ENCODE peak calls at places on chromosomes 1 and 21, in ten cellular contexts. One of them, this sample, is unnamed.

GRCh38 chr1:67874501-67875111 is 41.3 kb upstream of the GNG12 start:
- DNase-seq in heart left ventricle: no peak
- DNase-seq in neural crest cell: no peak
- DNase-seq in fibroblast of mammary gland: no peak
- DNase-seq in endothelial cell of umbilical vein: no peak
- DNase-seq in kidney: no peak
- DNase-seq in glutamatergic neuron: no peak
- DNase-seq in Calu3: no peak
- DNase-seq in right atrium auricular region: no peak
- DNase-seq in CD4-positive, alpha-beta T cell: no peak
- DNase-seq in this sample: no peak

GRCh38 chr1:85579619-85580018 is 942 bp upstream of the CCN1 start:
- DNase-seq in heart left ventricle: peak
- DNase-seq in right atrium auricular region: peak
- DNase-seq in fibroblast of mammary gland: peak
- DNase-seq in CD4-positive, alpha-beta T cell: no peak
- DNase-seq in kidney: peak
- DNase-seq in Calu3: peak
- DNase-seq in endothelial cell of umbilical vein: peak
- DNase-seq in neural crest cell: no peak
- DNase-seq in glutamatergic neuron: no peak
- DNase-seq in this sample: no peak

GRCh38 chr1:93244298-93245069 is 64.0 kb downstream of the CCDC18 start:
- DNase-seq in heart left ventricle: no peak
- DNase-seq in Calu3: no peak
- DNase-seq in CD4-positive, alpha-beta T cell: no peak
- DNase-seq in neural crest cell: no peak
- DNase-seq in fibroblast of mammary gland: no peak
- DNase-seq in right atrium auricular region: no peak
- DNase-seq in kidney: no peak
- DNase-seq in endothelial cell of umbilical vein: no peak
- DNase-seq in glutamatergic neuron: no peak
- DNase-seq in this sample: no peak

GRCh38 chr1:210647406-210648333 is 319.0 kb downstream of the HHAT start:
- DNase-seq in kidney: no peak
- DNase-seq in CD4-positive, alpha-beta T cell: no peak
- DNase-seq in right atrium auricular region: no peak
- DNase-seq in heart left ventricle: no peak
- DNase-seq in fibroblast of mammary gland: peak
- DNase-seq in glutamatergic neuron: no peak
- DNase-seq in Calu3: no peak
- DNase-seq in endothelial cell of umbilical vein: no peak
- DNase-seq in neural crest cell: no peak
- DNase-seq in this sample: no peak

GRCh38 chr1:214102907-214103306 is 115.1 kb downstream of the PROX1 start:
- DNase-seq in Calu3: peak
- DNase-seq in fibroblast of mammary gland: peak
- DNase-seq in neural crest cell: no peak
- DNase-seq in right atrium auricular region: no peak
- DNase-seq in CD4-positive, alpha-beta T cell: no peak
- DNase-seq in kidney: no peak
- DNase-seq in endothelial cell of umbilical vein: peak
- DNase-seq in glutamatergic neuron: no peak
- DNase-seq in heart left ventricle: no peak
- DNase-seq in this sample: peak

GRCh38 chr1:11634759-11635158 is 19.5 kb downstream of the FBXO2 start:
- DNase-seq in glutamatergic neuron: no peak
- DNase-seq in right atrium auricular region: no peak
- DNase-seq in heart left ventricle: no peak
- DNase-seq in CD4-positive, alpha-beta T cell: no peak
- DNase-seq in Calu3: no peak
- DNase-seq in kidney: no peak
- DNase-seq in endothelial cell of umbilical vein: no peak
- DNase-seq in neural crest cell: no peak
- DNase-seq in fibroblast of mammary gland: no peak
- DNase-seq in this sample: no peak

GRCh38 chr1:27637052-27637451 is 2.1 kb upstream of the FGR start:
- DNase-seq in CD4-positive, alpha-beta T cell: no peak
- DNase-seq in endothelial cell of umbilical vein: no peak
- DNase-seq in fibroblast of mammary gland: peak
- DNase-seq in right atrium auricular region: no peak
- DNase-seq in heart left ventricle: no peak
- DNase-seq in kidney: no peak
- DNase-seq in neural crest cell: no peak
- DNase-seq in glutamatergic neuron: no peak
- DNase-seq in Calu3: no peak
- DNase-seq in this sample: no peak

GRCh38 chr21:16241500-16241963 is 511.8 kb downstream of the USP25 start:
- DNase-seq in neural crest cell: no peak
- DNase-seq in right atrium auricular region: no peak
- DNase-seq in Calu3: no peak
- DNase-seq in glutamatergic neuron: no peak
- DNase-seq in CD4-positive, alpha-beta T cell: no peak
- DNase-seq in heart left ventricle: no peak
- DNase-seq in kidney: no peak
- DNase-seq in fibroblast of mammary gland: peak
- DNase-seq in endothelial cell of umbilical vein: peak
- DNase-seq in this sample: no peak

GRCh38 chr1:11797525-11798216 is 8.1 kb downstream of the MTHFR start:
- DNase-seq in glutamatergic neuron: no peak
- DNase-seq in neural crest cell: no peak
- DNase-seq in fibroblast of mammary gland: peak
- DNase-seq in right atrium auricular region: peak
- DNase-seq in endothelial cell of umbilical vein: peak
- DNase-seq in Calu3: no peak
- DNase-seq in kidney: peak
- DNase-seq in CD4-positive, alpha-beta T cell: no peak
- DNase-seq in heart left ventricle: peak
- DNase-seq in this sample: no peak

GRCh38 chr1:67811816-67812215 is 21.5 kb downstream of the GNG12 start:
- DNase-seq in right atrium auricular region: no peak
- DNase-seq in glutamatergic neuron: no peak
- DNase-seq in neural crest cell: no peak
- DNase-seq in heart left ventricle: no peak
- DNase-seq in endothelial cell of umbilical vein: peak
- DNase-seq in fibroblast of mammary gland: no peak
- DNase-seq in Calu3: no peak
- DNase-seq in CD4-positive, alpha-beta T cell: no peak
- DNase-seq in kidney: no peak
- DNase-seq in this sample: no peak

GRCh38 chr1:232904566-232904965 is 45.8 kb upstream of the NTPCR start:
- DNase-seq in right atrium auricular region: no peak
- DNase-seq in endothelial cell of umbilical vein: no peak
- DNase-seq in Calu3: no peak
- DNase-seq in neural crest cell: no peak
- DNase-seq in kidney: no peak
- DNase-seq in fibroblast of mammary gland: peak
- DNase-seq in heart left ventricle: no peak
- DNase-seq in CD4-positive, alpha-beta T cell: no peak
- DNase-seq in glutamatergic neuron: no peak
- DNase-seq in this sample: no peak

GRCh38 chr1:226706664-226707063 is 32.4 kb downstream of the ITPKB start:
- DNase-seq in right atrium auricular region: no peak
- DNase-seq in neural crest cell: no peak
- DNase-seq in heart left ventricle: no peak
- DNase-seq in glutamatergic neuron: peak
- DNase-seq in fibroblast of mammary gland: no peak
- DNase-seq in Calu3: no peak
- DNase-seq in kidney: no peak
- DNase-seq in CD4-positive, alpha-beta T cell: no peak
- DNase-seq in endothelial cell of umbilical vein: no peak
- DNase-seq in this sample: no peak

GRCh38 chr1:189499736-189500135 is 977.9 kb downstream of the BRINP3 start:
- DNase-seq in fibroblast of mammary gland: no peak
- DNase-seq in glutamatergic neuron: no peak
- DNase-seq in heart left ventricle: no peak
- DNase-seq in Calu3: peak
- DNase-seq in right atrium auricular region: no peak
- DNase-seq in endothelial cell of umbilical vein: no peak
- DNase-seq in CD4-positive, alpha-beta T cell: no peak
- DNase-seq in kidney: no peak
- DNase-seq in neural crest cell: no peak
- DNase-seq in this sample: no peak

GRCh38 chr1:34740161-34740875 is 14.5 kb upstream of the GJB5 start:
- DNase-seq in glutamatergic neuron: peak
- DNase-seq in right atrium auricular region: no peak
- DNase-seq in endothelial cell of umbilical vein: no peak
- DNase-seq in heart left ventricle: no peak
- DNase-seq in CD4-positive, alpha-beta T cell: no peak
- DNase-seq in Calu3: no peak
- DNase-seq in neural crest cell: peak
- DNase-seq in fibroblast of mammary gland: no peak
- DNase-seq in kidney: no peak
- DNase-seq in this sample: no peak

GRCh38 chr1:94686882-94687281 is 133.3 kb upstream of the SLC44A3 start:
- DNase-seq in fibroblast of mammary gland: no peak
- DNase-seq in heart left ventricle: no peak
- DNase-seq in neural crest cell: no peak
- DNase-seq in kidney: no peak
- DNase-seq in glutamatergic neuron: no peak
- DNase-seq in right atrium auricular region: no peak
- DNase-seq in Calu3: no peak
- DNase-seq in endothelial cell of umbilical vein: no peak
- DNase-seq in CD4-positive, alpha-beta T cell: no peak
- DNase-seq in this sample: no peak

DNA sequence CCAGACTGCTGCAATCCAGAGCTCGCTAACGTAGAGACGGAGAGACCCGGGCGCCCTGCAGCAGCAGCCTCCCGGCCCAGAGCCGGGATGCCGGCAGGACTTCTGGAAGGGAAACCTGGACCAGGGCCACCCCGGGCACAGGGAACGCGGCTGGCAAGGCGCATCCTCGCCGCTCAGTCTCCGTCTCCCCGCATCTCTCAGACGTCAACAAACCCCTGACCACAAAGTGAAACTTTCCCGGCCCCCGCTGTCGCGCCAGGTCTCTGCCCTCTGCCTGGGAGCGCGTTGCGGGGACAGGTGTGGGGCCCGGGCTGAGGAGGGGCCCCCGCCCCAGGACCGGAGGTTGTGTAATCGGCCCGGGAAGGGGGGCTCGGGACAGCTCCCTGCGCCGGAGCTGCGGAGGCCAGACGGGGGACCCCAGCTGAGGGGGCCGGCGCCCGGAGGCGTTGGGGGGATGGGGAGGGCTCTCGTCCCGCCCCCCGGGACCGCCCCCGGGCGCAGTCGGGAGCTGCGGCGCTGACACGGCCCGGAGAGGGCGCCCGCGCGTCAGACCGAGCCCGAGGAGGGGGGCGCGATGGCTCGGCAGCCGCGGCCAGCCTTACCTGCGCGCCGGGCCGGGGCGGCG is 116.6 kb upstream of the HIVEP3 start:
- DNase-seq in CD4-positive, alpha-beta T cell: peak
- DNase-seq in heart left ventricle: peak
- DNase-seq in endothelial cell of umbilical vein: peak
- DNase-seq in fibroblast of mammary gland: peak
- DNase-seq in Calu3: peak
- DNase-seq in kidney: peak
- DNase-seq in glutamatergic neuron: peak
- DNase-seq in right atrium auricular region: peak
- DNase-seq in neural crest cell: peak
- DNase-seq in this sample: peak
- TF ChIP-seq CTCF in CD4-positive, alpha-beta T cell: peak
- TF ChIP-seq CTCF in heart left ventricle: peak
- TF ChIP-seq CTCF in endothelial cell of umbilical vein: peak
- TF ChIP-seq CTCF in fibroblast of mammary gland: no peak
- TF ChIP-seq CTCF in Calu3: no peak
- TF ChIP-seq CTCF in kidney: peak
- TF ChIP-seq CTCF in glutamatergic neuron: no peak
- TF ChIP-seq CTCF in right atrium auricular region: peak
- TF ChIP-seq CTCF in neural crest cell: peak
- TF ChIP-seq CTCF in this sample: peak

GRCh38 chr21:43211085-43212071 is 42.6 kb downstream of the CRYAA start:
- DNase-seq in neural crest cell: peak
- DNase-seq in Calu3: peak
- DNase-seq in fibroblast of mammary gland: no peak
- DNase-seq in endothelial cell of umbilical vein: peak
- DNase-seq in right atrium auricular region: no peak
- DNase-seq in heart left ventricle: peak
- DNase-seq in kidney: peak
- DNase-seq in CD4-positive, alpha-beta T cell: no peak
- DNase-seq in glutamatergic neuron: peak
- DNase-seq in this sample: no peak
- TF ChIP-seq CTCF in neural crest cell: peak
- TF ChIP-seq CTCF in Calu3: no peak
- TF ChIP-seq CTCF in fibroblast of mammary gland: no peak
- TF ChIP-seq CTCF in endothelial cell of umbilical vein: peak
- TF ChIP-seq CTCF in right atrium auricular region: peak
- TF ChIP-seq CTCF in heart left ventricle: peak
- TF ChIP-seq CTCF in kidney: peak
- TF ChIP-seq CTCF in CD4-positive, alpha-beta T cell: no peak
- TF ChIP-seq CTCF in glutamatergic neuron: no peak
- TF ChIP-seq CTCF in this sample: peak

GRCh38 chr1:59342801-59343575 is 46.1 kb downstream of the FGGY start:
- DNase-seq in Calu3: no peak
- DNase-seq in right atrium auricular region: no peak
- DNase-seq in glutamatergic neuron: no peak
- DNase-seq in CD4-positive, alpha-beta T cell: no peak
- DNase-seq in heart left ventricle: no peak
- DNase-seq in endothelial cell of umbilical vein: no peak
- DNase-seq in kidney: no peak
- DNase-seq in neural crest cell: no peak
- DNase-seq in fibroblast of mammary gland: no peak
- DNase-seq in this sample: no peak

GRCh38 chr1:59346429-59346828 is 49.5 kb downstream of the FGGY start:
- DNase-seq in fibroblast of mammary gland: no peak
- DNase-seq in endothelial cell of umbilical vein: no peak
- DNase-seq in Calu3: no peak
- DNase-seq in CD4-positive, alpha-beta T cell: no peak
- DNase-seq in kidney: no peak
- DNase-seq in right atrium auricular region: no peak
- DNase-seq in heart left ventricle: no peak
- DNase-seq in glutamatergic neuron: no peak
- DNase-seq in neural crest cell: no peak
- DNase-seq in this sample: no peak

GRCh38 chr1:59343576-59343840 is 46.6 kb downstream of the FGGY start:
- DNase-seq in glutamatergic neuron: no peak
- DNase-seq in kidney: no peak
- DNase-seq in neural crest cell: no peak
- DNase-seq in CD4-positive, alpha-beta T cell: no peak
- DNase-seq in Calu3: no peak
- DNase-seq in right atrium auricular region: no peak
- DNase-seq in fibroblast of mammary gland: no peak
- DNase-seq in endothelial cell of umbilical vein: no peak
- DNase-seq in heart left ventricle: no peak
- DNase-seq in this sample: no peak

GRCh38 chr1:59340411-59341307 is 43.8 kb downstream of the FGGY start:
- DNase-seq in fibroblast of mammary gland: no peak
- DNase-seq in heart left ventricle: no peak
- DNase-seq in glutamatergic neuron: no peak
- DNase-seq in neural crest cell: no peak
- DNase-seq in Calu3: no peak
- DNase-seq in kidney: no peak
- DNase-seq in endothelial cell of umbilical vein: no peak
- DNase-seq in right atrium auricular region: no peak
- DNase-seq in CD4-positive, alpha-beta T cell: no peak
- DNase-seq in this sample: no peak
- TF ChIP-seq CTCF in fibroblast of mammary gland: no peak
- TF ChIP-seq CTCF in heart left ventricle: no peak
- TF ChIP-seq CTCF in glutamatergic neuron: no peak
- TF ChIP-seq CTCF in neural crest cell: no peak
- TF ChIP-seq CTCF in Calu3: no peak
- TF ChIP-seq CTCF in kidney: no peak
- TF ChIP-seq CTCF in endothelial cell of umbilical vein: no peak
- TF ChIP-seq CTCF in right atrium auricular region: no peak
- TF ChIP-seq CTCF in CD4-positive, alpha-beta T cell: no peak
- TF ChIP-seq CTCF in this sample: no peak

GRCh38 chr21:34922487-34922886 is 126.6 kb downstream of the RUNX1 start:
- DNase-seq in neural crest cell: no peak
- DNase-seq in CD4-positive, alpha-beta T cell: no peak
- DNase-seq in right atrium auricular region: no peak
- DNase-seq in kidney: no peak
- DNase-seq in heart left ventricle: no peak
- DNase-seq in fibroblast of mammary gland: no peak
- DNase-seq in endothelial cell of umbilical vein: no peak
- DNase-seq in glutamatergic neuron: no peak
- DNase-seq in Calu3: no peak
- DNase-seq in this sample: no peak
- TF ChIP-seq CTCF in neural crest cell: no peak
- TF ChIP-seq CTCF in CD4-positive, alpha-beta T cell: no peak
- TF ChIP-seq CTCF in right atrium auricular region: no peak
- TF ChIP-seq CTCF in kidney: no peak
- TF ChIP-seq CTCF in heart left ventricle: no peak
- TF ChIP-seq CTCF in fibroblast of mammary gland: no peak
- TF ChIP-seq CTCF in endothelial cell of umbilical vein: no peak
- TF ChIP-seq CTCF in glutamatergic neuron: no peak
- TF ChIP-seq CTCF in Calu3: no peak
- TF ChIP-seq CTCF in this sample: peak